ENCODE peak calls at places on chromosomes 11 and 22, in seven cellular contexts. J, A, D, S, B, H and N are unnamed samples.
A peak's percentile ranks its signal among the peaks of the same experiment; 100 is the strongest.

GRCh38 chr11:78202733-78203167 is 14.0 kb downstream of the USP35 start:
- DNase-seq in D (no peak), J (no peak), B (peak; percentile 32), A (no peak), S (no peak), H (no peak), N (no peak)

GRCh38 chr11:3344327-3344726 is 34.6 kb downstream of the ZNF195 start:
- DNase-seq in S (no peak), D (no peak), J (no peak), B (no peak), A (no peak), H (no peak), N (no peak)

GRCh38 chr22:28815101-28815500 is 14.7 kb upstream of the XBP1 start:
- DNase-seq in J (no peak), B (no peak), S (no peak), A (no peak), D (no peak), H (no peak), N (no peak)

GRCh38 chr11:12914401-12914912 is 94.7 kb upstream of the RASSF10 start:
- DNase-seq in D (peak; percentile 44), J (peak; percentile 75), H (peak; percentile 29), B (no peak), S (no peak), A (no peak), N (peak; percentile 16)

GRCh38 chr22:23756891-23757290 is 2.7 kb upstream of the VPREB3 start:
- DNase-seq in B (no peak), D (no peak), J (no peak), H (no peak), S (no peak), A (no peak), N (no peak)

GRCh38 chr22:26489447-26490036 is 5.9 kb downstream of the SRRD start:
- DNase-seq in S (no peak), D (no peak), H (no peak), B (no peak), J (no peak), A (no peak), N (no peak)

GRCh38 chr11:128759597-128759996 is 65.7 kb downstream of the FLI1 start:
- DNase-seq in A (peak; percentile 41), H (no peak), D (no peak), B (no peak), S (no peak), J (no peak), N (no peak)

GRCh38 chr11:82927264-82927880 is 25.8 kb downstream of the DDIAS start:
- DNase-seq in A (peak; percentile 24), J (peak; percentile 69), H (peak; percentile 42), S (no peak), B (peak; percentile 61), D (no peak), N (peak; percentile 73)

DNA sequence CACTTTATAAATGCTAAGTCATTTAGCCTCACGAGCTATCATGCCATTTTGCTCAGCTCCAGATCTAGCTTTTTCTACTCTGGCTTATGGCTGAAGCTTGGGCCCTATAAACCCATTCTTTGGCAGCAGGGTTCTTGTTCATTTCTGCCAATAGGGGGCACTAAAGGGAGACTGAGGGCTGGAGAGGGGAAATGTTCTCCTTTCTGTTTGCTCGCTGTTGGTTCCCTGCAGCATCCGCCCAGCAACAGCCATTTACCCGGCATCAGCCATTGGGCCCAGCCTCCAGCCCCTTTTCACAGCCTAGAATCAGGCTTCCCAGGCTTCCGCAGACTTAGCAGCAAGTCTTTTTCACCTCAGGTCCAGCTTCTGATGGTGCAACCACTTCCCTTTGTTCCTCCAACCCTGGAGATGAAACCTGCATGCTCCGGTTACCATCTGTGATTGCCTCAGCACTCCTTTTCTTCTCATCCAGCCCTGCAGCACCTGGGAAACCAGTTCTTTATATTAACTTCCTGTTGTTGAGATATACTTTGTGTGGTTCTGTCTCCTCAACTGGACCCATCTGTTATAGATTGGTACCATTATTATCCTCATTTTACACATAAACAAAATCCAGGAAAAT is 4.2 kb upstream of the ME3 start:
- DNase-seq in J (no peak), A (no peak), S (no peak), B (peak; percentile 38), D (no peak), H (no peak), N (peak; percentile 46)
- TF ChIP-seq CTCF in J (peak; percentile 19), A (peak; percentile 40), S (peak; percentile 19), B (no peak), D (no peak), H (no peak), N (peak; percentile 48)

GRCh38 chr11:47269829-47270305 is at the start of gene MADD:
- DNase-seq in H (peak; percentile 85), J (peak; percentile 80), B (peak; percentile 87), D (peak; percentile 68), A (peak; percentile 43), S (peak; percentile 85), N (peak; percentile 70)
- TF ChIP-seq CTCF in H (no peak), J (no peak), B (no peak), D (no peak), A (no peak), S (no peak), N (no peak)

DNA sequence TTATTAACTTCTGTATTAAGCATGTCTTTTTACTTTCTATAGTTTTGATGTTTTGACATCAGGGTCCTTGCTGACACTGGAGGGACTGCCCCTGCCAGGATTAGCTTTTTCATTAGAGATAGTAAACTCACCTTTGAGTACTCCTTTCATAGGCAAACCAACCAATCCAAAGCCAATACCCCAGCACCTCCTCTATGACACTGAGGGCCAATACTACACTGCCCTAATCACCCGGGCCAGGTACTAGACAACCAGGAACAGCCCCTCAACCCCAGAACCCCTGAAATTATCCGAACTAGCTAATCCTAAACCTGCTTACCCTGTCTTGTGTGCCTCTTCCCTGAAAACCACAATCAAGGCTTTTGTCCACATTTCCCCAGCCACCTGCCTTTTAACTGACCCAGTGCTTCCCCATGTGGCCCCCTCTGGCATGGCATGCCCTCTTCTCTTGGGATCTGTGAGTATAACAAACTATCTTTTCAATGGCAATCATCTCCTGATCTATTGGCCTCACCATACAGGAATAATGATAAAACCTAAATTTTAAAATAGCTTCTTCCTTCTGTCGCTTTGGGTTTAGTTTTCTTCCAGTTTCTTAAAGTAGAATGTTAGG is 31.2 kb downstream of the RAB6A start:
- DNase-seq in A (no peak), S (no peak), H (no peak), J (no peak), D (no peak), B (no peak), N (peak; percentile 29)
- TF ChIP-seq CTCF in A (peak; percentile 45), S (peak; percentile 33), H (no peak), J (no peak), D (no peak), B (no peak), N (peak; percentile 28)

DNA sequence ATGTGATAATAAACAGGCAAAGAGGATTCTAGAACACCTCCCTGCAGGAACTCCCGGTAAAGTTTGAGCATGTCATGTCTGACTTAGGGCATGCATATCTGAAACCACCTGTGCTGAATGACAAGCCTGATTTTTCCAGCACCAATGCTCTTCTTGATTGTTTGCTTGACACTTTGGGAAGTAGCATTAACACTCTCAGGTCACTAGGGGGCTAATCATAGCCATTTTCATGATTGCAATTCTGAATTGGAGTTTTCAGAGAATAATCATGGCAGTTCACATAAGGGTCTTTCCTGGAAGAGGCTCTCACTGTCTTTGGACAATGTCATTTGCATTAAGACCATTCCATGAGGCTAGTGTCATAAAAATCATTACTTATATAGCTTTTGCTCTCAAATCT is 234.4 kb upstream of the MTNR1B start:
- DNase-seq in J (no peak), A (no peak), S (no peak), D (no peak), H (no peak), B (no peak), N (peak; percentile 30)
- TF ChIP-seq CTCF in J (peak; percentile 27), A (peak; percentile 9), S (no peak), D (no peak), H (no peak), B (no peak), N (peak; percentile 46)

GRCh38 chr22:43159484-43160178 is 8.3 kb downstream of the TSPO start:
- DNase-seq in J (no peak), A (no peak), S (no peak), H (peak; percentile 96), B (peak; percentile 94), D (no peak), N (no peak)
- TF ChIP-seq CTCF in J (no peak), A (peak; percentile 17), S (no peak), H (peak; percentile 62), B (peak; percentile 33), D (no peak), N (no peak)

GRCh38 chr11:69533296-69534165 is 52.1 kb downstream of the LINC01488 start:
- DNase-seq in D (no peak), S (no peak), J (no peak), B (no peak), H (no peak), A (no peak), N (no peak)
- TF ChIP-seq CTCF in D (no peak), S (no peak), J (no peak), B (no peak), H (no peak), A (no peak), N (no peak)

GRCh38 chr22:31947296-31947695 is 3.0 kb downstream of the YWHAH start:
- DNase-seq in A (no peak), J (no peak), H (peak; percentile 53), B (peak; percentile 76), S (no peak), D (no peak), N (peak; percentile 70)

GRCh38 chr22:31945971-31946680 is 1.8 kb downstream of the YWHAH start:
- DNase-seq in S (no peak), B (peak; percentile 39), H (no peak), A (no peak), J (no peak), D (no peak), N (peak; percentile 14)

GRCh38 chr22:31945478-31945815 is 1.1 kb downstream of the YWHAH start:
- DNase-seq in J (no peak), S (no peak), H (peak; percentile 33), A (no peak), D (no peak), B (peak; percentile 42), N (no peak)

GRCh38 chr22:31950226-31950625 is 5.9 kb downstream of the YWHAH start:
- DNase-seq in D (no peak), B (no peak), S (no peak), J (no peak), H (no peak), A (no peak), N (no peak)

DNA sequence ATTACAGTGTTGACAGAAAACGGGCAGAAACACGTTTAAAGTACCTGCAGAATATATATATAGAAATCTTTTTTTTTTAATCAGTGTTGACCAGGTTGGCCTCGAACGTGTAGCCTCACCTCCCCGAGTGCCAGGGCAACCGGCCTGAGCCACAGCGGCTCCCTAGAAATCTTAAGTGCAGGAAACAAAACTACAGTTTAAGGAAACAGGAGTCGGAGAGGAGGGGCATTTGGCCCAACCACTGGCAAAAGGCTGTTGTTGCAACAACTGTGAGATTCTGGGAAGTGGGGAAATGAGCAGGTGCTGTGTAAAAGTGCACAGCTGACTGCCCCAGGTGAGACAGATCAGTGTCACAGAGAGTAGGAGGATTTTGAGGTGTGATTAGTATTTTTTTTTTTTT is 3.7 kb downstream of the YWHAH start:
- DNase-seq in B (no peak), H (no peak), A (no peak), S (no peak), D (no peak), J (no peak), N (no peak)
- TF ChIP-seq CTCF in B (no peak), H (no peak), A (no peak), S (no peak), D (no peak), J (no peak), N (no peak)